ENCODE peak calls at places on chromosome 15, in seven cellular contexts. One of them, this sample, is unnamed.

GRCh38 chr15:58442122-58442521 is 10.3 kb downstream of the LIPC start:
- DNase-seq in AG09319: no peak
- DNase-seq in GM23248: peak
- DNase-seq in amniotic stem cell: no peak
- DNase-seq in endothelial cell: no peak
- DNase-seq in effector CD4-positive, alpha-beta T cell: no peak
- DNase-seq in globus pallidus: no peak
- DNase-seq in this sample: no peak

GRCh38 chr15:83123529-83123928 is 16.1 kb downstream of the TM6SF1 start:
- DNase-seq in AG09319: no peak
- DNase-seq in GM23248: no peak
- DNase-seq in amniotic stem cell: no peak
- DNase-seq in endothelial cell: no peak
- DNase-seq in effector CD4-positive, alpha-beta T cell: no peak
- DNase-seq in globus pallidus: no peak
- DNase-seq in this sample: no peak

GRCh38 chr15:89500397-89501270 is 4.3 kb upstream of the RHCG start:
- DNase-seq in AG09319: no peak
- DNase-seq in GM23248: no peak
- DNase-seq in amniotic stem cell: no peak
- DNase-seq in endothelial cell: no peak
- DNase-seq in effector CD4-positive, alpha-beta T cell: no peak
- DNase-seq in globus pallidus: no peak
- DNase-seq in this sample: peak

GRCh38 chr15:30859091-30859874 is 44.4 kb upstream of the FAN1 start:
- DNase-seq in AG09319: no peak
- DNase-seq in GM23248: peak
- DNase-seq in amniotic stem cell: no peak
- DNase-seq in endothelial cell: peak
- DNase-seq in effector CD4-positive, alpha-beta T cell: no peak
- DNase-seq in globus pallidus: peak
- DNase-seq in this sample: no peak

GRCh38 chr15:72237286-72238224 is 6.6 kb upstream of the PKM start:
- DNase-seq in AG09319: peak
- DNase-seq in GM23248: peak
- DNase-seq in amniotic stem cell: peak
- DNase-seq in endothelial cell: no peak
- DNase-seq in effector CD4-positive, alpha-beta T cell: peak
- DNase-seq in globus pallidus: no peak
- DNase-seq in this sample: peak

GRCh38 chr15:67240235-67241131 is 14.0 kb downstream of the AAGAB start:
- DNase-seq in AG09319: no peak
- DNase-seq in GM23248: peak
- DNase-seq in amniotic stem cell: no peak
- DNase-seq in endothelial cell: no peak
- DNase-seq in effector CD4-positive, alpha-beta T cell: peak
- DNase-seq in globus pallidus: no peak
- DNase-seq in this sample: peak

GRCh38 chr15:94205366-94205765 is 26.0 kb upstream of the MCTP2 start:
- DNase-seq in AG09319: peak
- DNase-seq in GM23248: no peak
- DNase-seq in amniotic stem cell: no peak
- DNase-seq in endothelial cell: no peak
- DNase-seq in effector CD4-positive, alpha-beta T cell: no peak
- DNase-seq in globus pallidus: no peak
- DNase-seq in this sample: no peak

GRCh38 chr15:83046558-83047127 is 20.4 kb downstream of the BTBD1 start:
- DNase-seq in AG09319: peak
- DNase-seq in GM23248: peak
- DNase-seq in amniotic stem cell: no peak
- DNase-seq in endothelial cell: no peak
- DNase-seq in effector CD4-positive, alpha-beta T cell: no peak
- DNase-seq in globus pallidus: no peak
- DNase-seq in this sample: no peak

GRCh38 chr15:64521201-64521600 is 60.8 kb downstream of the ZNF609 start:
- DNase-seq in AG09319: no peak
- DNase-seq in GM23248: no peak
- DNase-seq in amniotic stem cell: no peak
- DNase-seq in endothelial cell: no peak
- DNase-seq in effector CD4-positive, alpha-beta T cell: no peak
- DNase-seq in globus pallidus: peak
- DNase-seq in this sample: no peak

GRCh38 chr15:57031082-57031481 is 112.6 kb downstream of the TCF12 start:
- DNase-seq in AG09319: no peak
- DNase-seq in GM23248: no peak
- DNase-seq in amniotic stem cell: no peak
- DNase-seq in endothelial cell: no peak
- DNase-seq in effector CD4-positive, alpha-beta T cell: no peak
- DNase-seq in globus pallidus: no peak
- DNase-seq in this sample: no peak

This sample was measured in activated effector memory CD4-positive, alpha-beta T cell treated with anti-CD3 and anti-CD28 coated beads, Interleukin-2, amount 50 U/mL, for 16 hours.